ENCODE peak calls at places on chromosomes 6 and 20, in ten cellular contexts. One of them, this sample, is unnamed.

GRCh38 chr6:3382399-3383279 is 74.2 kb downstream of the SLC22A23 start:
- DNase-seq in lower lobe of right lung: no peak
- DNase-seq in activated CD4-positive, alpha-beta T cell treated with anti-CD3 and anti-CD28 coated beads, Interleukin-2, amount 50 U/mL, for 1 hour: no peak
- DNase-seq in ELR: peak
- DNase-seq in GM04504: no peak
- DNase-seq in KBM-7: no peak
- DNase-seq in hippocampal formation: no peak
- DNase-seq in ACHN: no peak
- DNase-seq in stimulated activated CD4-positive, alpha-beta T cell treated with anti-CD3 and anti-CD28 coated beads, Interleukin-12 subunit alpha, Interleukin-12 subunit beta, amount 100 ng/mL, for 4 hours: no peak
- DNase-seq in fibroblast of the aortic adventitia: peak
- DNase-seq in this sample: no peak

GRCh38 chr6:14665827-14666724 is 548.5 kb downstream of the CD83 start:
- DNase-seq in lower lobe of right lung: peak
- DNase-seq in activated CD4-positive, alpha-beta T cell treated with anti-CD3 and anti-CD28 coated beads, Interleukin-2, amount 50 U/mL, for 1 hour: no peak
- DNase-seq in ELR: peak
- DNase-seq in GM04504: peak
- DNase-seq in KBM-7: no peak
- DNase-seq in hippocampal formation: no peak
- DNase-seq in ACHN: no peak
- DNase-seq in stimulated activated CD4-positive, alpha-beta T cell treated with anti-CD3 and anti-CD28 coated beads, Interleukin-12 subunit alpha, Interleukin-12 subunit beta, amount 100 ng/mL, for 4 hours: no peak
- DNase-seq in fibroblast of the aortic adventitia: peak
- DNase-seq in this sample: no peak

GRCh38 chr6:169119669-169120068 is 134.0 kb downstream of the THBS2 start:
- DNase-seq in lower lobe of right lung: no peak
- DNase-seq in activated CD4-positive, alpha-beta T cell treated with anti-CD3 and anti-CD28 coated beads, Interleukin-2, amount 50 U/mL, for 1 hour: no peak
- DNase-seq in ELR: no peak
- DNase-seq in GM04504: no peak
- DNase-seq in KBM-7: no peak
- DNase-seq in hippocampal formation: no peak
- DNase-seq in ACHN: no peak
- DNase-seq in stimulated activated CD4-positive, alpha-beta T cell treated with anti-CD3 and anti-CD28 coated beads, Interleukin-12 subunit alpha, Interleukin-12 subunit beta, amount 100 ng/mL, for 4 hours: no peak
- DNase-seq in fibroblast of the aortic adventitia: no peak
- DNase-seq in this sample: no peak

GRCh38 chr6:56649053-56649769 is 6.5 kb upstream of the DST start:
- DNase-seq in lower lobe of right lung: no peak
- DNase-seq in activated CD4-positive, alpha-beta T cell treated with anti-CD3 and anti-CD28 coated beads, Interleukin-2, amount 50 U/mL, for 1 hour: no peak
- DNase-seq in ELR: peak
- DNase-seq in GM04504: no peak
- DNase-seq in KBM-7: peak
- DNase-seq in hippocampal formation: no peak
- DNase-seq in ACHN: no peak
- DNase-seq in stimulated activated CD4-positive, alpha-beta T cell treated with anti-CD3 and anti-CD28 coated beads, Interleukin-12 subunit alpha, Interleukin-12 subunit beta, amount 100 ng/mL, for 4 hours: no peak
- DNase-seq in fibroblast of the aortic adventitia: peak
- DNase-seq in this sample: no peak

GRCh38 chr20:22511943-22512910 is 72.1 kb downstream of the FOXA2 start:
- DNase-seq in lower lobe of right lung: peak
- DNase-seq in activated CD4-positive, alpha-beta T cell treated with anti-CD3 and anti-CD28 coated beads, Interleukin-2, amount 50 U/mL, for 1 hour: no peak
- DNase-seq in ELR: no peak
- DNase-seq in GM04504: no peak
- DNase-seq in KBM-7: no peak
- DNase-seq in hippocampal formation: no peak
- DNase-seq in ACHN: no peak
- DNase-seq in stimulated activated CD4-positive, alpha-beta T cell treated with anti-CD3 and anti-CD28 coated beads, Interleukin-12 subunit alpha, Interleukin-12 subunit beta, amount 100 ng/mL, for 4 hours: no peak
- DNase-seq in fibroblast of the aortic adventitia: peak
- DNase-seq in this sample: no peak

GRCh38 chr6:159837511-159837910 is 37.4 kb downstream of the PNLDC1 start:
- DNase-seq in lower lobe of right lung: no peak
- DNase-seq in activated CD4-positive, alpha-beta T cell treated with anti-CD3 and anti-CD28 coated beads, Interleukin-2, amount 50 U/mL, for 1 hour: no peak
- DNase-seq in ELR: no peak
- DNase-seq in GM04504: no peak
- DNase-seq in KBM-7: no peak
- DNase-seq in hippocampal formation: no peak
- DNase-seq in ACHN: no peak
- DNase-seq in stimulated activated CD4-positive, alpha-beta T cell treated with anti-CD3 and anti-CD28 coated beads, Interleukin-12 subunit alpha, Interleukin-12 subunit beta, amount 100 ng/mL, for 4 hours: no peak
- DNase-seq in fibroblast of the aortic adventitia: no peak
- DNase-seq in this sample: no peak

GRCh38 chr6:303263-303662 is 11.0 kb downstream of the DUSP22 start:
- DNase-seq in lower lobe of right lung: no peak
- DNase-seq in activated CD4-positive, alpha-beta T cell treated with anti-CD3 and anti-CD28 coated beads, Interleukin-2, amount 50 U/mL, for 1 hour: no peak
- DNase-seq in ELR: no peak
- DNase-seq in GM04504: no peak
- DNase-seq in KBM-7: no peak
- DNase-seq in hippocampal formation: no peak
- DNase-seq in ACHN: no peak
- DNase-seq in stimulated activated CD4-positive, alpha-beta T cell treated with anti-CD3 and anti-CD28 coated beads, Interleukin-12 subunit alpha, Interleukin-12 subunit beta, amount 100 ng/mL, for 4 hours: no peak
- DNase-seq in fibroblast of the aortic adventitia: no peak
- DNase-seq in this sample: no peak

GRCh38 chr20:680638-681037 is 5.0 kb upstream of the SCRT2 start:
- DNase-seq in lower lobe of right lung: no peak
- DNase-seq in activated CD4-positive, alpha-beta T cell treated with anti-CD3 and anti-CD28 coated beads, Interleukin-2, amount 50 U/mL, for 1 hour: no peak
- DNase-seq in ELR: no peak
- DNase-seq in GM04504: no peak
- DNase-seq in KBM-7: no peak
- DNase-seq in hippocampal formation: no peak
- DNase-seq in ACHN: no peak
- DNase-seq in stimulated activated CD4-positive, alpha-beta T cell treated with anti-CD3 and anti-CD28 coated beads, Interleukin-12 subunit alpha, Interleukin-12 subunit beta, amount 100 ng/mL, for 4 hours: no peak
- DNase-seq in fibroblast of the aortic adventitia: no peak
- DNase-seq in this sample: no peak

GRCh38 chr6:28941681-28942448 is 18.1 kb upstream of the TRIM27 start:
- DNase-seq in lower lobe of right lung: no peak
- DNase-seq in activated CD4-positive, alpha-beta T cell treated with anti-CD3 and anti-CD28 coated beads, Interleukin-2, amount 50 U/mL, for 1 hour: no peak
- DNase-seq in ELR: no peak
- DNase-seq in GM04504: no peak
- DNase-seq in KBM-7: no peak
- DNase-seq in hippocampal formation: no peak
- DNase-seq in ACHN: no peak
- DNase-seq in stimulated activated CD4-positive, alpha-beta T cell treated with anti-CD3 and anti-CD28 coated beads, Interleukin-12 subunit alpha, Interleukin-12 subunit beta, amount 100 ng/mL, for 4 hours: no peak
- DNase-seq in fibroblast of the aortic adventitia: peak
- DNase-seq in this sample: no peak

GRCh38 chr6:131807644-131808459 is at the start of gene ENPP1:
- DNase-seq in lower lobe of right lung: peak
- DNase-seq in activated CD4-positive, alpha-beta T cell treated with anti-CD3 and anti-CD28 coated beads, Interleukin-2, amount 50 U/mL, for 1 hour: peak
- DNase-seq in ELR: peak
- DNase-seq in GM04504: no peak
- DNase-seq in KBM-7: peak
- DNase-seq in hippocampal formation: peak
- DNase-seq in ACHN: peak
- DNase-seq in stimulated activated CD4-positive, alpha-beta T cell treated with anti-CD3 and anti-CD28 coated beads, Interleukin-12 subunit alpha, Interleukin-12 subunit beta, amount 100 ng/mL, for 4 hours: peak
- DNase-seq in fibroblast of the aortic adventitia: peak
- DNase-seq in this sample: peak

GRCh38 chr20:63701051-63701328 is 4.5 kb downstream of the TNFRSF6B start:
- DNase-seq in lower lobe of right lung: no peak
- DNase-seq in activated CD4-positive, alpha-beta T cell treated with anti-CD3 and anti-CD28 coated beads, Interleukin-2, amount 50 U/mL, for 1 hour: no peak
- DNase-seq in ELR: no peak
- DNase-seq in GM04504: no peak
- DNase-seq in KBM-7: no peak
- DNase-seq in hippocampal formation: no peak
- DNase-seq in ACHN: no peak
- DNase-seq in stimulated activated CD4-positive, alpha-beta T cell treated with anti-CD3 and anti-CD28 coated beads, Interleukin-12 subunit alpha, Interleukin-12 subunit beta, amount 100 ng/mL, for 4 hours: no peak
- DNase-seq in fibroblast of the aortic adventitia: no peak
- DNase-seq in this sample: no peak

GRCh38 chr6:18242062-18242851 is 22.1 kb downstream of the DEK start:
- DNase-seq in lower lobe of right lung: no peak
- DNase-seq in activated CD4-positive, alpha-beta T cell treated with anti-CD3 and anti-CD28 coated beads, Interleukin-2, amount 50 U/mL, for 1 hour: no peak
- DNase-seq in ELR: peak
- DNase-seq in GM04504: peak
- DNase-seq in KBM-7: no peak
- DNase-seq in hippocampal formation: no peak
- DNase-seq in ACHN: peak
- DNase-seq in stimulated activated CD4-positive, alpha-beta T cell treated with anti-CD3 and anti-CD28 coated beads, Interleukin-12 subunit alpha, Interleukin-12 subunit beta, amount 100 ng/mL, for 4 hours: no peak
- DNase-seq in fibroblast of the aortic adventitia: peak
- DNase-seq in this sample: no peak

This sample was measured in nucleus accumbens.